ENCODE peak calls at places on chromosomes 13 and 19, in ten cellular contexts. B is IMR-90, I is esophagus squamous epithelium, M is BJ, Y is colonic mucosa, O is GM23248, L is uterus, A is body of pancreas, U is spleen, C is neuronal stem cell. E is an unnamed sample.
A peak's percentile ranks its signal among the peaks of the same experiment; 100 is the strongest.

GRCh38 chr13:106033634-106034033 is 501.8 kb downstream of the EFNB2 start:
- DNase-seq in I (no peak), U (no peak), A (no peak), B (peak; percentile 59), O (peak; percentile 76), Y (no peak), L (no peak), C (no peak), M (no peak), E (no peak)

GRCh38 chr19:35913589-35913988 is 5.5 kb upstream of the TYROBP start:
- DNase-seq in B (peak; percentile 80), U (no peak), A (no peak), O (peak; percentile 73), M (no peak), C (no peak), L (no peak), I (no peak), Y (no peak), E (no peak)

GRCh38 chr19:58586131-58586765 is 13.1 kb upstream of the MZF1 start:
- DNase-seq in B (no peak), M (no peak), I (no peak), A (no peak), O (peak; percentile 15), U (no peak), Y (no peak), L (no peak), C (no peak), E (no peak)

GRCh38 chr13:113933901-113934300 is 40.0 kb downstream of the C13orf46 start:
- DNase-seq in Y (no peak), I (no peak), A (no peak), O (no peak), C (no peak), M (no peak), B (no peak), L (peak; percentile 3), U (peak; percentile 33), E (no peak)

GRCh38 chr13:27147530-27148170 is 24.0 kb downstream of the USP12 start:
- DNase-seq in B (peak; percentile 44), U (no peak), I (no peak), C (no peak), A (no peak), M (no peak), Y (no peak), O (no peak), L (no peak), E (no peak)

GRCh38 chr13:61414686-61415664 is 674 bp downstream of the PCDH20 start:
- DNase-seq in M (no peak), B (no peak), A (peak; percentile 46), C (peak; percentile 75), I (no peak), L (peak; percentile 21), U (peak; percentile 63), O (no peak), Y (peak; percentile 82), E (peak; percentile 60)

GRCh38 chr19:18791315-18791678 is 192 bp upstream of the COMP start:
- DNase-seq in U (no peak), L (no peak), C (no peak), B (no peak), M (no peak), O (no peak), A (no peak), Y (no peak), I (no peak), E (no peak)

GRCh38 chr13:76837811-76838210 is 48.4 kb downstream of the KCTD12 start:
- DNase-seq in A (no peak), O (peak; percentile 11), M (no peak), Y (no peak), I (no peak), C (no peak), B (peak; percentile 32), L (no peak), U (no peak), E (no peak)

GRCh38 chr13:105462981-105463380 is 1072.5 kb downstream of the EFNB2 start:
- DNase-seq in L (no peak), C (no peak), Y (no peak), A (no peak), O (no peak), I (no peak), M (no peak), B (peak; percentile 62), U (no peak), E (no peak)

GRCh38 chr19:855566-856120 is 3.5 kb downstream of the ELANE start:
- DNase-seq in O (no peak), C (no peak), L (no peak), B (no peak), Y (no peak), I (no peak), U (no peak), M (no peak), A (no peak), E (no peak)

GRCh38 chr19:30226464-30227070 is 145.6 kb upstream of the ZNF536 start:
- DNase-seq in Y (no peak), O (peak; percentile 47), I (no peak), M (no peak), C (no peak), B (no peak), L (no peak), U (no peak), A (no peak), E (no peak)
- H3K4me3 ChIP-seq in Y (peak overlapping the region; percentile 19), O (peak overlapping the region; percentile 76), I (peak overlapping the region; percentile 46), M (peak overlapping the region; percentile 57), C (peak overlapping the region; percentile 74), B (no peak overlapping the region), L (peak overlapping the region; percentile 41), U (peak overlapping the region; percentile 8), A (peak overlapping the region; percentile 9), E (peak overlapping the region; percentile 13)

GRCh38 chr19:33789344-33789743 is 7.3 kb upstream of the KCTD15 start:
- DNase-seq in A (no peak), Y (no peak), I (no peak), B (no peak), M (no peak), O (no peak), C (no peak), L (no peak), U (no peak), E (no peak)

GRCh38 chr19:33784432-33784831 is 12.2 kb upstream of the KCTD15 start:
- DNase-seq in C (no peak), I (no peak), B (peak; percentile 48), Y (no peak), M (no peak), L (no peak), U (no peak), O (peak; percentile 16), A (no peak), E (no peak)

GRCh38 chr19:33788676-33789075 is 8.0 kb upstream of the KCTD15 start:
- DNase-seq in C (no peak), M (no peak), O (no peak), Y (no peak), U (no peak), L (no peak), I (no peak), B (no peak), A (no peak), E (no peak)

GRCh38 chr19:33781996-33782395 is 14.7 kb upstream of the KCTD15 start:
- DNase-seq in B (peak; percentile 2), M (no peak), A (no peak), I (no peak), Y (no peak), U (no peak), L (no peak), C (no peak), O (peak; percentile 64), E (no peak)

GRCh38 chr19:33785795-33786194 is 10.9 kb upstream of the KCTD15 start:
- DNase-seq in B (peak; percentile 70), A (no peak), U (no peak), O (peak; percentile 60), Y (no peak), M (no peak), I (no peak), C (no peak), L (no peak), E (no peak)
- H3K27me3 ChIP-seq in B (peaks cover 3% of the 10 kb centered on the region), A (no peaks in the 10 kb centered on the region), U (peaks cover 17% of the 10 kb centered on the region), O (no peaks in the 10 kb centered on the region), Y (no peaks in the 10 kb centered on the region), M (no peaks in the 10 kb centered on the region), I (peaks cover 36% of the 10 kb centered on the region), C (no peaks in the 10 kb centered on the region), L (no peaks in the 10 kb centered on the region), E (no peaks in the 10 kb centered on the region)

DNA sequence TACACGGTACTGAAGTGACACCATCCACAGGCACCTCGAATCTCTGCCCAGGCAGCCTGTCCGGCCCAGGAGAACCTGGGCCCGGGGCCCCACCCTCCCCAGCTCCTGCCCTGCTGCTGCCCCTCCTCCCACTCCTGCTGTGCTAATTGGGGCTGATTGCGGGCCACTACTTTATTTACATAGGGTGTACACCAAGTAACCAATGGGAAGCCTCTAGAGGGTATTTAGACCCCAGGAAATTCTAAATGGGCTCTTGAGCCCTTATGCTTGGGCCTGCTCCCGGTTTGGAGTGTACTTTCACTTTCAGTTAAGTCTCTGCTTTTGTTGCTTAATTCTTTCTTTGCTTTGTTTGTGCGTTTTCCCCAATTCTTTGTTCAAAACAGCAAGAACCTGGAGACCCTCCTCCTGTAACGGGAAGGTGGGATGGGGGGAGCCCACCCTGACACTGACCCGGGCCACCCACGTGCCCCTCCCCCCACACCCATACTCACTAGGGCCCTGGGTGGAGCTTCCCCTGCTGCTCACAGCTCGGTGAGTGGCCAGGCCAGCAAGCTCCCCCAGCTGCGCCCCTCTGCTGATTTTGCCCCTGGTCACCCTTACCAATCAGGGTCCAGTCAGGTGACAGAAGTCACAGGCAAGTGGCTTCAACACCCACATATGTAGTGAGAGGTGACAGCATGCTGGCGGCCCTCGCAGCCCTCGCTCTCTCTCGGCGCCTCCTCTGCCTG is 9.4 kb downstream of the SCGB2B2 start:
- DNase-seq in I (no peak), O (peak; percentile 33), Y (no peak), A (no peak), C (no peak), U (no peak), M (no peak), L (no peak), B (peak; percentile 27), E (no peak)
- H3K4me3 ChIP-seq in I (peak overlapping the region; percentile 40), O (peak overlapping the region; percentile 34), Y (peak overlapping the region; percentile 3), A (no peak overlapping the region), C (peak overlapping the region; percentile 9), U (no peak overlapping the region), M (peak overlapping the region; percentile 14), L (peak overlapping the region; percentile 22), B (peak overlapping the region; percentile 69), E (no peak overlapping the region)

GRCh38 chr19:40512473-40513344 is 45.9 kb downstream of the SPTBN4 start:
- DNase-seq in O (peak; percentile 65), C (peak; percentile 54), L (no peak), M (no peak), A (no peak), U (no peak), Y (no peak), B (peak; percentile 11), I (no peak), E (no peak)

GRCh38 chr19:40513741-40514315 is 47.0 kb downstream of the SPTBN4 start:
- DNase-seq in M (no peak), B (no peak), I (no peak), U (no peak), C (no peak), Y (no peak), L (no peak), O (no peak), A (no peak), E (no peak)

GRCh38 chr19:40512110-40512472 is 45.3 kb downstream of the SPTBN4 start:
- DNase-seq in Y (no peak), C (no peak), O (no peak), U (no peak), B (no peak), M (no peak), A (no peak), L (no peak), I (no peak), E (no peak)

GRCh38 chr19:40511487-40511886 is 44.7 kb downstream of the SPTBN4 start:
- DNase-seq in Y (no peak), B (no peak), C (no peak), O (no peak), A (no peak), L (no peak), U (no peak), I (no peak), M (no peak), E (no peak)

GRCh38 chr19:40513345-40513678 is 46.5 kb downstream of the SPTBN4 start:
- DNase-seq in O (no peak), A (no peak), M (no peak), C (no peak), U (no peak), L (no peak), B (no peak), I (no peak), Y (no peak), E (no peak)
- H3K27me3 ChIP-seq in O (peaks cover 39% of the 10 kb centered on the region), A (peaks cover 16% of the 10 kb centered on the region), M (peaks cover 19% of the 10 kb centered on the region), C (peaks cover 15% of the 10 kb centered on the region), U (peaks cover 81% of the 10 kb centered on the region), L (no peaks in the 10 kb centered on the region), B (peaks cover 47% of the 10 kb centered on the region), I (peaks cover 63% of the 10 kb centered on the region), Y (peaks cover 21% of the 10 kb centered on the region), E (peaks cover 32% of the 10 kb centered on the region)